ENCODE peak calls at places on chromosomes 7 and 10, in nine cellular contexts. One of them, this sample, is unnamed.

GRCh38 chr10:72250666-72251065 is 23.1 kb upstream of the DDIT4 start:
- DNase-seq in GM13976: no peak
- DNase-seq in CD8-positive, alpha-beta memory T cell: no peak
- DNase-seq in AG09319: no peak
- DNase-seq in aorta: peak
- DNase-seq in neural progenitor cell: no peak
- DNase-seq in DMS53: no peak
- DNase-seq in NCI-H460: no peak
- DNase-seq in mesendoderm: no peak
- DNase-seq in this sample: no peak

GRCh38 chr7:20402297-20403230 is 71.9 kb downstream of the ITGB8 start:
- DNase-seq in GM13976: no peak
- DNase-seq in CD8-positive, alpha-beta memory T cell: no peak
- DNase-seq in AG09319: no peak
- DNase-seq in aorta: no peak
- DNase-seq in neural progenitor cell: no peak
- DNase-seq in DMS53: peak
- DNase-seq in NCI-H460: no peak
- DNase-seq in mesendoderm: no peak
- DNase-seq in this sample: no peak

GRCh38 chr10:7111574-7111973 is 299.3 kb downstream of the SFMBT2 start:
- DNase-seq in GM13976: no peak
- DNase-seq in CD8-positive, alpha-beta memory T cell: no peak
- DNase-seq in AG09319: no peak
- DNase-seq in aorta: no peak
- DNase-seq in neural progenitor cell: no peak
- DNase-seq in DMS53: no peak
- DNase-seq in NCI-H460: no peak
- DNase-seq in mesendoderm: no peak
- DNase-seq in this sample: no peak

GRCh38 chr10:131810805-131811137 is 90.0 kb upstream of the PPP2R2D start:
- DNase-seq in GM13976: no peak
- DNase-seq in CD8-positive, alpha-beta memory T cell: no peak
- DNase-seq in AG09319: no peak
- DNase-seq in aorta: peak
- DNase-seq in neural progenitor cell: no peak
- DNase-seq in DMS53: no peak
- DNase-seq in NCI-H460: no peak
- DNase-seq in mesendoderm: no peak
- DNase-seq in this sample: no peak

GRCh38 chr10:71079761-71080380 is 132.5 kb upstream of the UNC5B start:
- DNase-seq in GM13976: peak
- DNase-seq in CD8-positive, alpha-beta memory T cell: no peak
- DNase-seq in AG09319: no peak
- DNase-seq in aorta: no peak
- DNase-seq in neural progenitor cell: peak
- DNase-seq in DMS53: no peak
- DNase-seq in NCI-H460: no peak
- DNase-seq in mesendoderm: no peak
- DNase-seq in this sample: no peak

GRCh38 chr7:139572071-139572470 is 48.6 kb downstream of the CLEC2L start:
- DNase-seq in GM13976: no peak
- DNase-seq in CD8-positive, alpha-beta memory T cell: no peak
- DNase-seq in AG09319: no peak
- DNase-seq in aorta: no peak
- DNase-seq in neural progenitor cell: no peak
- DNase-seq in DMS53: no peak
- DNase-seq in NCI-H460: no peak
- DNase-seq in mesendoderm: no peak
- DNase-seq in this sample: no peak

GRCh38 chr7:64562621-64563275 is at the start of gene ZNF680:
- DNase-seq in GM13976: peak
- DNase-seq in CD8-positive, alpha-beta memory T cell: peak
- DNase-seq in AG09319: peak
- DNase-seq in aorta: peak
- DNase-seq in neural progenitor cell: no peak
- DNase-seq in DMS53: peak
- DNase-seq in NCI-H460: peak
- DNase-seq in mesendoderm: peak
- DNase-seq in this sample: peak

GRCh38 chr7:45878457-45879144 is 5.7 kb upstream of the CCDC201 start:
- DNase-seq in GM13976: no peak
- DNase-seq in CD8-positive, alpha-beta memory T cell: no peak
- DNase-seq in AG09319: no peak
- DNase-seq in aorta: no peak
- DNase-seq in neural progenitor cell: no peak
- DNase-seq in DMS53: no peak
- DNase-seq in NCI-H460: no peak
- DNase-seq in mesendoderm: no peak
- DNase-seq in this sample: no peak

GRCh38 chr7:25025218-25025671 is 45.3 kb upstream of the OSBPL3 start:
- DNase-seq in GM13976: no peak
- DNase-seq in CD8-positive, alpha-beta memory T cell: no peak
- DNase-seq in AG09319: peak
- DNase-seq in aorta: no peak
- DNase-seq in neural progenitor cell: no peak
- DNase-seq in DMS53: no peak
- DNase-seq in NCI-H460: peak
- DNase-seq in mesendoderm: peak
- DNase-seq in this sample: no peak

GRCh38 chr10:70866424-70866823 is 21.9 kb downstream of the PCBD1 start:
- DNase-seq in GM13976: no peak
- DNase-seq in CD8-positive, alpha-beta memory T cell: no peak
- DNase-seq in AG09319: no peak
- DNase-seq in aorta: peak
- DNase-seq in neural progenitor cell: no peak
- DNase-seq in DMS53: peak
- DNase-seq in NCI-H460: no peak
- DNase-seq in mesendoderm: peak
- DNase-seq in this sample: no peak

GRCh38 chr7:15463801-15464761 is 97.7 kb downstream of the AGMO start:
- DNase-seq in GM13976: no peak
- DNase-seq in CD8-positive, alpha-beta memory T cell: no peak
- DNase-seq in AG09319: peak
- DNase-seq in aorta: no peak
- DNase-seq in neural progenitor cell: no peak
- DNase-seq in DMS53: no peak
- DNase-seq in NCI-H460: no peak
- DNase-seq in mesendoderm: no peak
- DNase-seq in this sample: no peak

GRCh38 chr10:79386637-79387465 is 39.6 kb downstream of the PPIF start:
- DNase-seq in GM13976: peak
- DNase-seq in CD8-positive, alpha-beta memory T cell: peak
- DNase-seq in AG09319: no peak
- DNase-seq in aorta: peak
- DNase-seq in neural progenitor cell: no peak
- DNase-seq in DMS53: no peak
- DNase-seq in NCI-H460: no peak
- DNase-seq in mesendoderm: no peak
- DNase-seq in this sample: peak